ENCODE peak calls at places on chromosomes 3 and 15, in four cellular contexts. W is fibroblast of lung, X is heart right ventricle, H is iPS DF 6.9. D is an unnamed sample.

GRCh38 chr3:160973067-160973466 is 132.1 kb downstream of the B3GALNT1 start:
- DNase-seq in W (no peak), X (no peak), H (no peak), D (no peak)

GRCh38 chr3:51659942-51660341 is 11.1 kb upstream of the TEX264 start:
- DNase-seq in W (no peak), X (no peak), H (no peak), D (no peak)

GRCh38 chr15:90037961-90038633 is 37.0 kb downstream of the ZNF710 start:
- DNase-seq in W (peak; percentile 82), X (no peak), H (no peak), D (peak; percentile 81)

GRCh38 chr3:71442648-71443047 is 140.9 kb downstream of the FOXP1 start:
- DNase-seq in W (no peak), X (no peak), H (no peak), D (no peak)

GRCh38 chr15:69032703-69033373 is 18.3 kb downstream of the NOX5 start:
- DNase-seq in W (no peak), X (no peak), H (no peak), D (no peak)

GRCh38 chr3:47342812-47343211 is 38.0 kb upstream of the PTPN23 start:
- DNase-seq in W (no peak), X (no peak), H (no peak), D (no peak)

GRCh38 chr3:65030847-65031463 is 343.2 kb upstream of the ADAMTS9 start:
- DNase-seq in W (peak; percentile 98), X (no peak), H (no peak), D (no peak)

GRCh38 chr15:101305820-101306255 is 10.8 kb upstream of the SNRPA1 start:
- DNase-seq in W (no peak), X (no peak), H (no peak), D (no peak)

GRCh38 chr3:134487406-134487805 is 1.5 kb downstream of the CEP63 start:
- DNase-seq in W (no peak), X (no peak), H (no peak), D (no peak)

GRCh38 chr15:85763557-85764303 is 31.0 kb downstream of the KLHL25 start:
- DNase-seq in W (no peak), X (no peak), H (no peak), D (no peak)

GRCh38 chr3:17179381-17180205 is 294.8 kb downstream of the PLCL2 start:
- DNase-seq in W (peak; percentile 70), X (peak; percentile 31), H (no peak), D (peak; percentile 51)

GRCh38 chr3:49279376-49279775 is 2.3 kb upstream of the C3orf62 start:
- DNase-seq in W (peak; percentile 53), X (peak; percentile 23), H (no peak), D (no peak)

GRCh38 chr15:41990691-41991090 is 18.3 kb upstream of the EHD4 start:
- DNase-seq in W (no peak), X (no peak), H (no peak), D (no peak)

GRCh38 chr3:94246136-94246535 is 183.3 kb downstream of the NSUN3 start:
- DNase-seq in W (peak; percentile 61), X (no peak), H (no peak), D (no peak)

GRCh38 chr15:76235186-76235826 is 76.0 kb downstream of the ETFA start:
- DNase-seq in W (peak; percentile 37), X (no peak), H (no peak), D (peak; percentile 30)

GRCh38 chr15:37289109-37289765 is 188.9 kb upstream of the MEIS2 start:
- DNase-seq in W (no peak), X (no peak), H (no peak), D (no peak)

GRCh38 chr3:158808697-158809096 is 6.8 kb downstream of the MFSD1 start:
- DNase-seq in W (peak; percentile 93), X (no peak), H (no peak), D (no peak)

GRCh38 chr3:99633887-99634558 is 4.4 kb upstream of the COL8A1 start:
- DNase-seq in W (peak; percentile 75), X (no peak), H (no peak), D (no peak)

GRCh38 chr3:155106059-155106458 is 25.9 kb downstream of the MME start:
- DNase-seq in W (peak; percentile 7), X (no peak), H (no peak), D (no peak)

GRCh38 chr3:15905041-15905440 is 107.3 kb upstream of the ANKRD28 start:
- DNase-seq in W (no peak), X (no peak), H (no peak), D (no peak)

GRCh38 chr3:4574426-4574965 is 81.3 kb downstream of the ITPR1 start:
- DNase-seq in W (no peak), X (no peak), H (no peak), D (no peak)

GRCh38 chr3:158165730-158166129 is 55.8 kb downstream of the RSRC1 start:
- DNase-seq in W (peak; percentile 16), X (no peak), H (no peak), D (no peak)

GRCh38 chr3:49013113-49013737 is 5.2 kb downstream of the DALRD3 start:
- DNase-seq in W (no peak), X (no peak), H (no peak), D (no peak)

GRCh38 chr3:135503429-135504083 is 462.0 kb upstream of the PPP2R3A start:
- DNase-seq in W (peak; percentile 54), X (peak; percentile 47), H (peak; percentile 57), D (no peak)

GRCh38 chr3:185332026-185332735 is 30.8 kb upstream of the MAP3K13 start:
- DNase-seq in W (peak; percentile 59), X (no peak), H (no peak), D (no peak)

GRCh38 chr15:34133511-34133910 is 31.6 kb downstream of the PGBD4 start:
- DNase-seq in W (peak; percentile 12), X (no peak), H (no peak), D (no peak)

GRCh38 chr3:189260556-189261493 is 89.1 kb downstream of the TPRG1 start:
- DNase-seq in W (peak; percentile 41), X (peak; percentile 45), H (no peak), D (no peak)

DNA sequence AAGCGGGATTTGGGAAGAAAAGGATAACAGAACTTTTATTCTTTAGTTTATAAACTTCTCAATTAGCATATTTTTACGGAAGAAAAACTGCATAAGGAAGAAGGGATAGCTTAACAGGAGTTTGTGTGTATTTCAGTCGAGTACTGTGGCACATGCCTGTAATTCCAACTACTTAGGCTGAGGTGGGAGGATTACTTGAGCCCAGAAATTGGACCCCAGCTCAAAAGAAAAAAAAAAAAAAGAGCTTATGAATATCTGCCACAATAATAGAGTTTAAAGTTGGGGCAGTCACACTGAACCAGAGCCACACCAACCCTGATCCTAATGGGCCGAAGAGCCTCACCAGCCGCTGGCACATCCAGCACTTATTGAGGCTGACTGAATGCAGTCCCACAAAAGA is 31.1 kb downstream of the CHAC1 start:
- DNase-seq in W (no peak), X (no peak), H (no peak), D (no peak)
- H3K27ac ChIP-seq in W (peak overlapping the region; percentile 94), X (no peak overlapping the region), H (no peak overlapping the region), D (no peak overlapping the region)

GRCh38 chr15:81023483-81024264 is 23.0 kb downstream of the TLNRD1 start:
- DNase-seq in W (peak; percentile 69), X (peak; percentile 72), H (no peak), D (no peak)
- H3K4me3 ChIP-seq in W (no peak overlapping the region), X (no peak overlapping the region), H (no peak overlapping the region), D (no peak overlapping the region)

DNA sequence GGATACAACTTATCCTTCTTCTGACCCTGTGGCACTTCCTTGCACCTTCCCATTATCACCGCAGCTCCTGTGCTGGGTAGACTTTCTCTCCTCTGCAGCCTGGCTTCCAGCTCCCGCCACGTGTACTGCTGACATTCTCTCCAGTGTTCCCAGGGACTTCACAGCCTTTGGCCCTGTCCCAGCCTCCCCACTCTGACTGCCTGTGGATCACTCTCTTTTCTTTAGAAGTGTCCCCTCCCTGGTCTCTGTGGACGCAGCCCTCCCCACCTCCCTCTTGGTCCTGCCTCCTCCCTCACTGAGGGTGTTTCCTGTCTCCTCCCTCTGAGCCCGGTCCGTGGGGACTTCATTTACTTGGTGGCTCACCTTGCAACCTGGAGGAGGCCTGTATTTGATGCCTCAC is 17.4 kb downstream of the PDIA5 start:
- DNase-seq in W (peak; percentile 20), X (no peak), H (no peak), D (no peak)
- H3K4me1 ChIP-seq in W (peaks cover 28% of the 10 kb centered on the region), X (peaks cover 35% of the 10 kb centered on the region), H (peaks cover 12% of the 10 kb centered on the region), D (no peaks in the 10 kb centered on the region)

GRCh38 chr3:116474356-116475200 is 29.3 kb upstream of the LSAMP start:
- DNase-seq in W (peak; percentile 58), X (no peak), H (no peak), D (no peak)
- H3K27ac ChIP-seq in W (no peak overlapping the region), X (no peak overlapping the region), H (no peak overlapping the region), D (no peak overlapping the region)